ENCODE peak calls at places on chromosome 5, in five cellular contexts. One of them, this sample, is unnamed.

GRCh38 chr5:148991606-148992005 is 71.3 kb downstream of the SH3TC2 start:
- DNase-seq in NCI-H69: peak
- DNase-seq in T-helper 2 cell: no peak
- DNase-seq in CD8-positive, alpha-beta memory T cell: no peak
- DNase-seq in fibroblast of the conjunctiva: no peak
- DNase-seq in this sample: peak

GRCh38 chr5:178129296-178129695 is 1.5 kb upstream of the RMND5B start:
- DNase-seq in T-helper 2 cell: no peak
- DNase-seq in NCI-H69: no peak
- DNase-seq in CD8-positive, alpha-beta memory T cell: no peak
- DNase-seq in fibroblast of the conjunctiva: no peak
- DNase-seq in this sample: no peak

GRCh38 chr5:170287532-170287931 is 10.0 kb downstream of the LCP2 start:
- DNase-seq in CD8-positive, alpha-beta memory T cell: no peak
- DNase-seq in T-helper 2 cell: no peak
- DNase-seq in fibroblast of the conjunctiva: no peak
- DNase-seq in NCI-H69: no peak
- DNase-seq in this sample: no peak

GRCh38 chr5:10301266-10301665 is 6.4 kb downstream of the CMBL start:
- DNase-seq in NCI-H69: peak
- DNase-seq in T-helper 2 cell: no peak
- DNase-seq in CD8-positive, alpha-beta memory T cell: no peak
- DNase-seq in fibroblast of the conjunctiva: no peak
- DNase-seq in this sample: no peak

GRCh38 chr5:134555889-134556311 is 30.4 kb downstream of the JADE2 start:
- DNase-seq in NCI-H69: peak
- DNase-seq in T-helper 2 cell: peak
- DNase-seq in fibroblast of the conjunctiva: peak
- DNase-seq in CD8-positive, alpha-beta memory T cell: peak
- DNase-seq in this sample: peak

GRCh38 chr5:143562935-143563334 is 159.4 kb upstream of the NR3C1 start:
- DNase-seq in CD8-positive, alpha-beta memory T cell: no peak
- DNase-seq in T-helper 2 cell: no peak
- DNase-seq in fibroblast of the conjunctiva: peak
- DNase-seq in NCI-H69: peak
- DNase-seq in this sample: peak

GRCh38 chr5:149240354-149240998 is 31.2 kb upstream of the AFAP1L1 start:
- DNase-seq in CD8-positive, alpha-beta memory T cell: peak
- DNase-seq in fibroblast of the conjunctiva: no peak
- DNase-seq in NCI-H69: peak
- DNase-seq in T-helper 2 cell: peak
- DNase-seq in this sample: no peak

GRCh38 chr5:135218486-135218755 is 180.6 kb downstream of the MACROH2A1 start:
- DNase-seq in T-helper 2 cell: no peak
- DNase-seq in NCI-H69: no peak
- DNase-seq in CD8-positive, alpha-beta memory T cell: no peak
- DNase-seq in fibroblast of the conjunctiva: no peak
- DNase-seq in this sample: no peak

This sample was measured in DMS53.